ENCODE peak calls at places on chromosomes 6 and 20, in nine cellular contexts. A is mucosa of descending colon, Z is pancreas, H is Panc1, K is upper lobe of right lung, N is HCT116, F is Peyer's patch, T is spleen, M is tibial artery. O is an unnamed sample.

GRCh38 chr6:137044366-137045220 is at the start of gene IL20RA:
- DNase-seq in A (peak; percentile 73), Z (peak; percentile 49), H (no peak), K (peak; percentile 86), N (no peak), F (peak; percentile 71), T (peak; percentile 80), M (no peak), O (peak; percentile 33)

GRCh38 chr20:38228436-38228835 is 32.1 kb downstream of the KIAA1755 start:
- DNase-seq in A (no peak), Z (no peak), H (no peak), K (no peak), N (no peak), F (no peak), T (no peak), M (peak; percentile 3), O (no peak)

GRCh38 chr6:166488081-166488685 is 98.3 kb downstream of the RAMACL start:
- DNase-seq in A (peak; percentile 63), Z (no peak), H (no peak), K (no peak), N (no peak), F (peak; percentile 57), T (peak; percentile 93), M (peak; percentile 66), O (no peak)

GRCh38 chr6:36712816-36713215 is 15.2 kb downstream of the RAB44 start:
- DNase-seq in A (no peak), Z (no peak), H (no peak), K (no peak), N (no peak), F (no peak), T (no peak), M (no peak), O (no peak)

GRCh38 chr20:38673731-38674177 is 50.5 kb upstream of the SLC32A1 start:
- DNase-seq in A (no peak), Z (no peak), H (no peak), K (no peak), N (no peak), F (no peak), T (no peak), M (no peak), O (no peak)

GRCh38 chr6:135280375-135281136 is 99.4 kb downstream of the MYB start:
- DNase-seq in A (no peak), Z (no peak), H (no peak), K (no peak), N (no peak), F (no peak), T (no peak), M (peak; percentile 35), O (no peak)

GRCh38 chr6:14799928-14800327 is 445.9 kb upstream of the JARID2 start:
- DNase-seq in A (peak; percentile 65), Z (peak; percentile 57), H (no peak), K (no peak), N (peak; percentile 89), F (no peak), T (no peak), M (peak; percentile 60), O (peak; percentile 16)

GRCh38 chr20:14303106-14303505 is 34.3 kb downstream of the FLRT3 start:
- DNase-seq in A (no peak), Z (no peak), H (no peak), K (no peak), N (no peak), F (no peak), T (no peak), M (no peak), O (no peak)

GRCh38 chr6:4225207-4225872 is 90.0 kb upstream of the ECI2 start:
- DNase-seq in A (no peak), Z (no peak), H (no peak), K (no peak), N (no peak), F (no peak), T (no peak), M (no peak), O (no peak)

GRCh38 chr6:11632795-11633511 is 95.4 kb downstream of the TMEM170B start:
- DNase-seq in A (no peak), Z (no peak), H (no peak), K (no peak), N (no peak), F (no peak), T (no peak), M (no peak), O (no peak)

GRCh38 chr6:8108031-8108660 is 5.8 kb upstream of the EEF1E1 start:
- DNase-seq in A (no peak), Z (no peak), H (peak; percentile 79), K (no peak), N (peak; percentile 27), F (no peak), T (no peak), M (no peak), O (no peak)

GRCh38 chr6:142942805-142943227 is 2.2 kb downstream of the HIVEP2 start:
- DNase-seq in A (no peak), Z (no peak), H (no peak), K (no peak), N (no peak), F (no peak), T (no peak), M (no peak), O (no peak)
- TF ChIP-seq CTCF in A (peak; percentile 41), Z (peak; percentile 49), H (peak; percentile 49), K (peak; percentile 54), N (peak; percentile 63), F (peak; percentile 65), T (peak; percentile 30), M (peak; percentile 46), O (peak; percentile 60)

GRCh38 chr6:35413911-35414310 is 38.2 kb upstream of the FANCE start:
- DNase-seq in A (no peak), Z (no peak), H (no peak), K (no peak), N (no peak), F (no peak), T (no peak), M (no peak), O (no peak)

GRCh38 chr6:35417979-35418661 is 34.0 kb upstream of the FANCE start:
- DNase-seq in A (peak; percentile 74), Z (no peak), H (no peak), K (no peak), N (no peak), F (peak; percentile 77), T (no peak), M (no peak), O (no peak)

GRCh38 chr6:35419961-35420360 is 32.2 kb upstream of the FANCE start:
- DNase-seq in A (no peak), Z (no peak), H (no peak), K (no peak), N (no peak), F (no peak), T (no peak), M (no peak), O (no peak)

GRCh38 chr6:35415065-35415880 is 36.9 kb upstream of the FANCE start:
- DNase-seq in A (peak; percentile 76), Z (peak; percentile 87), H (no peak), K (peak; percentile 77), N (no peak), F (peak; percentile 71), T (no peak), M (peak; percentile 64), O (peak; percentile 88)

DNA sequence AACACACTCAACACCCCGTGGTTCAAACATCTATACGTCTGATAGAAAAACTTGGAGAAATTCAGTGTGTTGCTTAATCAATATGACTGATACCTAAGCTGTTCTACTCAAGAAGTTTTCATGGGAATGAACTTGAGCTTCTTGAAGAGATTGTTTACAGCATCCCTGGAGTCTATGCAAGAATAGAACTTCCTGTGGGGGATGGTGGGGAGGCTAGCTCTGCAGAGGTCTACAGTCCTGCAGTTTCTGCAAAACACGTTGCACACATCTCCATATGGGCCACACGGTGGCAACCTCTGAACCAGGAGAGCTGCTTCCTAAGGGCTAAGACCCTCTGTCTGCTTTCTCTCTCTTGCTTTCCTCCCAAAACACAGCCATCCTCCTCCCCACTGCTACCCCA is 32.7 kb upstream of the FANCE start:
- DNase-seq in A (no peak), Z (no peak), H (no peak), K (no peak), N (no peak), F (no peak), T (no peak), M (no peak), O (no peak)
- H3K36me3 ChIP-seq in A (no peaks in the 10 kb centered on the region), Z (no peaks in the 10 kb centered on the region), H (no peaks in the 10 kb centered on the region), K (peaks cover 41% of the 10 kb centered on the region), N (peaks cover 10% of the 10 kb centered on the region), F (no peaks in the 10 kb centered on the region), T (peaks cover 5% of the 10 kb centered on the region), M (peaks cover 20% of the 10 kb centered on the region), O (peaks cover 10% of the 10 kb centered on the region)

GRCh38 chr6:17456711-17457110 is 63.3 kb downstream of the CAP2 start:
- DNase-seq in A (no peak), Z (no peak), H (no peak), K (no peak), N (no peak), F (no peak), T (no peak), M (no peak), O (no peak)

GRCh38 chr6:17457956-17458355 is 64.6 kb downstream of the CAP2 start:
- DNase-seq in A (no peak), Z (no peak), H (no peak), K (no peak), N (no peak), F (no peak), T (no peak), M (no peak), O (no peak)

GRCh38 chr6:17455919-17456318 is 62.5 kb downstream of the CAP2 start:
- DNase-seq in A (no peak), Z (no peak), H (no peak), K (no peak), N (no peak), F (no peak), T (no peak), M (no peak), O (no peak)

GRCh38 chr6:17457405-17457804 is 64.0 kb downstream of the CAP2 start:
- DNase-seq in A (no peak), Z (no peak), H (no peak), K (no peak), N (no peak), F (no peak), T (no peak), M (no peak), O (no peak)

DNA sequence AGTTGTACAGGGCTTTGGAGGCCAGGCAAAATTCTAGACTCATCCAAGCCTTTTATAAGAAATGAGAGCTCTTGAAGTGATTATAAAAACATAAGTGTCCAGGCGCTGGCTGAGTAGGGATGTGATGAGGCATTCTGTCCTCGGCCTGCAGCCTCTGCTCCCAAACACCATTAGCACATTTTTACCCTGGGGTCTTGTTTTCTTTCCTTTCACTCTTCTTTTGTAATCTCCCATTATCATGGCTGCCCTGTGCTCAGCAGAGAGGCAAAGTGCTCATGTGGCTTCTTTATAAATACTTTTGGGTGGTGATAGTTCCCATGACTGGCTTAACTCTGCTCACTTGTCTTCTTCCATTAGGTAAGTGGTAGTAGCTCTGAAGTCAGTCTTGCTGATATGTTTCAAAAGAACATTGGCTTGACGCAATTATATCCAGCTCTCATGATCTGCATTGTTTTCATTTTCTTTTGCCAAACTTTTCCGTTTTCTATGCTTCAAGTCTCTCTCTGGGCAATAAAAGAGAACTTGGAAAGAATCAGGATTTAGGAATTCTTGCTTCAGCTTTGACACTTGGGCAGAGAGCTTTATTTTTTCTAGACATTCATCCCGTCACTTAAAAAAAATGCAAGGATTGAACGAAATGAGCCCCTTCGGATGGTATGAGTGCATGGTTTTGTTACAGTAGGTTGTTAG is 61.1 kb downstream of the CAP2 start:
- DNase-seq in A (no peak), Z (no peak), H (no peak), K (no peak), N (no peak), F (no peak), T (no peak), M (no peak), O (no peak)
- H3K9me3 ChIP-seq in A (no peaks in the 10 kb centered on the region), Z (no peaks in the 10 kb centered on the region), H (no peaks in the 10 kb centered on the region), K (no peaks in the 10 kb centered on the region), N (no peaks in the 10 kb centered on the region), F (no peaks in the 10 kb centered on the region), T (no peaks in the 10 kb centered on the region), M (no peaks in the 10 kb centered on the region), O (no peaks in the 10 kb centered on the region)

GRCh38 chr20:55415567-55416142 is 589.7 kb downstream of the CBLN4 start:
- DNase-seq in A (no peak), Z (no peak), H (peak; percentile 8), K (no peak), N (no peak), F (no peak), T (no peak), M (no peak), O (no peak)
- TF ChIP-seq CTCF in A (no peak), Z (no peak), H (peak; percentile 36), K (peak; percentile 31), N (no peak), F (peak; percentile 32), T (no peak), M (peak; percentile 30), O (no peak)